ENCODE peak calls at places on chromosomes 12 and 14, in six cellular contexts. One of them, this sample, is unnamed.

GRCh38 chr12:54214553-54215374 is 26.0 kb upstream of the SMUG1 start:
- DNase-seq in GM12878: peak; percentile 59
- DNase-seq in K562: peak; percentile 88
- DNase-seq in H1: peak; percentile 96
- DNase-seq in SK-N-SH: peak; percentile 92
- DNase-seq in HepG2: peak; percentile 85
- DNase-seq in this sample: peak; percentile 83

GRCh38 chr14:77598366-77599050 is 17.9 kb downstream of the SPTLC2 start:
- DNase-seq in H1: no peak
- DNase-seq in SK-N-SH: no peak
- DNase-seq in HepG2: no peak
- DNase-seq in GM12878: no peak
- DNase-seq in K562: no peak
- DNase-seq in this sample: no peak

GRCh38 chr12:57627504-57628279 is 5.3 kb downstream of the B4GALNT1 start:
- DNase-seq in HepG2: no peak
- DNase-seq in H1: peak; percentile 73
- DNase-seq in GM12878: no peak
- DNase-seq in K562: no peak
- DNase-seq in SK-N-SH: peak; percentile 27
- DNase-seq in this sample: peak; percentile 26

GRCh38 chr14:50531595-50532501 is 521 bp downstream of the MAP4K5 start:
- DNase-seq in K562: peak; percentile 37
- DNase-seq in GM12878: no peak
- DNase-seq in SK-N-SH: peak; percentile 82
- DNase-seq in H1: peak; percentile 77
- DNase-seq in HepG2: no peak
- DNase-seq in this sample: peak; percentile 32

GRCh38 chr12:25415004-25415403 is 138.1 kb downstream of the LMNTD1 start:
- DNase-seq in SK-N-SH: peak; percentile 45
- DNase-seq in K562: no peak
- DNase-seq in GM12878: no peak
- DNase-seq in H1: no peak
- DNase-seq in HepG2: no peak
- DNase-seq in this sample: no peak

GRCh38 chr12:66647034-66647691 is 31.7 kb downstream of the GRIP1 start:
- DNase-seq in GM12878: no peak
- DNase-seq in SK-N-SH: no peak
- DNase-seq in K562: no peak
- DNase-seq in HepG2: no peak
- DNase-seq in H1: no peak
- DNase-seq in this sample: no peak

GRCh38 chr12:53235742-53236442 is 3.9 kb upstream of the RARG start:
- DNase-seq in HepG2: no peak
- DNase-seq in SK-N-SH: no peak
- DNase-seq in GM12878: no peak
- DNase-seq in K562: no peak
- DNase-seq in H1: peak; percentile 56
- DNase-seq in this sample: no peak

GRCh38 chr14:57266060-57266459 is 2.6 kb downstream of the EXOC5 start:
- DNase-seq in GM12878: no peak
- DNase-seq in HepG2: no peak
- DNase-seq in K562: no peak
- DNase-seq in H1: no peak
- DNase-seq in SK-N-SH: no peak
- DNase-seq in this sample: no peak

GRCh38 chr12:12428961-12429657 is 72.2 kb downstream of the BORCS5 start:
- DNase-seq in K562: no peak
- DNase-seq in GM12878: no peak
- DNase-seq in HepG2: no peak
- DNase-seq in SK-N-SH: no peak
- DNase-seq in H1: no peak
- DNase-seq in this sample: no peak

GRCh38 chr12:104457746-104458644 is 1.2 kb downstream of the CHST11 start:
- DNase-seq in HepG2: no peak
- DNase-seq in SK-N-SH: peak; percentile 79
- DNase-seq in K562: peak; percentile 62
- DNase-seq in GM12878: no peak
- DNase-seq in H1: peak; percentile 66
- DNase-seq in this sample: peak; percentile 47

GRCh38 chr12:130815028-130815741 is 23.9 kb downstream of the STX2 start:
- DNase-seq in GM12878: no peak
- DNase-seq in K562: no peak
- DNase-seq in H1: no peak
- DNase-seq in HepG2: no peak
- DNase-seq in SK-N-SH: no peak
- DNase-seq in this sample: no peak

GRCh38 chr12:93449277-93449676 is 7.5 kb upstream of the UBE2N start:
- DNase-seq in GM12878: no peak
- DNase-seq in HepG2: no peak
- DNase-seq in SK-N-SH: no peak
- DNase-seq in H1: no peak
- DNase-seq in K562: no peak
- DNase-seq in this sample: no peak

GRCh38 chr12:126582231-126582630 is 1517.0 kb downstream of the AACS start:
- DNase-seq in GM12878: no peak
- DNase-seq in H1: no peak
- DNase-seq in K562: no peak
- DNase-seq in SK-N-SH: no peak
- DNase-seq in HepG2: no peak
- DNase-seq in this sample: no peak

GRCh38 chr12:125124320-125124966 is 59.2 kb downstream of the AACS start:
- DNase-seq in HepG2: no peak
- DNase-seq in H1: no peak
- DNase-seq in SK-N-SH: no peak
- DNase-seq in K562: no peak
- DNase-seq in GM12878: no peak
- DNase-seq in this sample: no peak

GRCh38 chr12:105930612-105931011 is 208.1 kb downstream of the NUAK1 start:
- DNase-seq in SK-N-SH: no peak
- DNase-seq in H1: no peak
- DNase-seq in GM12878: no peak
- DNase-seq in HepG2: no peak
- DNase-seq in K562: no peak
- DNase-seq in this sample: no peak

GRCh38 chr12:64025174-64025958 is 180.9 kb downstream of the SRGAP1 start:
- DNase-seq in SK-N-SH: no peak
- DNase-seq in K562: no peak
- DNase-seq in GM12878: no peak
- DNase-seq in H1: no peak
- DNase-seq in HepG2: no peak
- DNase-seq in this sample: no peak

GRCh38 chr12:99271071-99271470 is 376.5 kb upstream of the GARIN6 start:
- DNase-seq in GM12878: no peak
- DNase-seq in HepG2: no peak
- DNase-seq in K562: no peak
- DNase-seq in SK-N-SH: no peak
- DNase-seq in H1: no peak
- DNase-seq in this sample: no peak

GRCh38 chr14:91261115-91261514 is 16.6 kb upstream of the GPR68 start:
- DNase-seq in H1: no peak
- DNase-seq in GM12878: no peak
- DNase-seq in SK-N-SH: no peak
- DNase-seq in HepG2: no peak
- DNase-seq in K562: no peak
- DNase-seq in this sample: no peak

GRCh38 chr12:105825141-105825540 is 313.6 kb downstream of the NUAK1 start:
- DNase-seq in SK-N-SH: no peak
- DNase-seq in K562: no peak
- DNase-seq in HepG2: no peak
- DNase-seq in GM12878: no peak
- DNase-seq in H1: no peak
- DNase-seq in this sample: no peak

GRCh38 chr12:41288188-41288811 is 100.2 kb downstream of the PDZRN4 start:
- DNase-seq in HepG2: no peak
- DNase-seq in H1: no peak
- DNase-seq in K562: no peak
- DNase-seq in GM12878: no peak
- DNase-seq in SK-N-SH: no peak
- DNase-seq in this sample: no peak

GRCh38 chr14:74255281-74255680 is 16.0 kb downstream of the VSX2 start:
- DNase-seq in SK-N-SH: no peak
- DNase-seq in H1: no peak
- DNase-seq in K562: no peak
- DNase-seq in HepG2: no peak
- DNase-seq in GM12878: no peak
- DNase-seq in this sample: no peak

GRCh38 chr12:71732357-71732712 is 22.3 kb upstream of the RAB21 start:
- DNase-seq in HepG2: no peak
- DNase-seq in K562: no peak
- DNase-seq in H1: no peak
- DNase-seq in SK-N-SH: no peak
- DNase-seq in GM12878: no peak
- DNase-seq in this sample: no peak
- TF ChIP-seq GABPA in HepG2: no peak
- TF ChIP-seq GABPA in K562: no peak
- TF ChIP-seq GABPA in H1: no peak
- TF ChIP-seq GABPA in SK-N-SH: no peak
- TF ChIP-seq GABPA in GM12878: no peak
- TF ChIP-seq GABPA in this sample: no peak

DNA sequence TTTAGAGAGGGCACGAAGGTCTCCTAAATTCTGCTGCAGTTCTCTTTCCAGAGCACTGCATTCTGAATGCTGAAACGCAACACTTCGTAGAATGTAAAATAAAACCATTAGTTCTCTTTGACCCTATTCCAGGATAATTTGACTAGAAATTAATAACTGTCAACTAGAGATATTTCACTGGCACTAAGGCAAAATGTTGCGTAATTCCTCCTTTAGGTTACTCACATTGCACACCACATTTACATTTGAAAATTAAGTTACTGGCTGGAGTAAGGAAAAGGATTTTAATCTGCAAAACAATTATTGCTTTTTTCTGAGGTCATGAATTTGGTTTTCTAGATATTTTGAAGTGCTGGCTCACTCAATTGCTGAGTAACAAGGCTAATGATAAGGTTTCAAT is 58.0 kb upstream of the TRHDE start:
- DNase-seq in HepG2: no peak
- DNase-seq in SK-N-SH: no peak
- DNase-seq in GM12878: no peak
- DNase-seq in K562: no peak
- DNase-seq in H1: no peak
- DNase-seq in this sample: no peak
- H3K4me3 ChIP-seq in HepG2: no peak overlapping the region
- H3K4me3 ChIP-seq in SK-N-SH: no peak overlapping the region
- H3K4me3 ChIP-seq in GM12878: no peak overlapping the region
- H3K4me3 ChIP-seq in K562: no peak overlapping the region
- H3K4me3 ChIP-seq in H1: no peak overlapping the region
- H3K4me3 ChIP-seq in this sample: no peak overlapping the region

DNA sequence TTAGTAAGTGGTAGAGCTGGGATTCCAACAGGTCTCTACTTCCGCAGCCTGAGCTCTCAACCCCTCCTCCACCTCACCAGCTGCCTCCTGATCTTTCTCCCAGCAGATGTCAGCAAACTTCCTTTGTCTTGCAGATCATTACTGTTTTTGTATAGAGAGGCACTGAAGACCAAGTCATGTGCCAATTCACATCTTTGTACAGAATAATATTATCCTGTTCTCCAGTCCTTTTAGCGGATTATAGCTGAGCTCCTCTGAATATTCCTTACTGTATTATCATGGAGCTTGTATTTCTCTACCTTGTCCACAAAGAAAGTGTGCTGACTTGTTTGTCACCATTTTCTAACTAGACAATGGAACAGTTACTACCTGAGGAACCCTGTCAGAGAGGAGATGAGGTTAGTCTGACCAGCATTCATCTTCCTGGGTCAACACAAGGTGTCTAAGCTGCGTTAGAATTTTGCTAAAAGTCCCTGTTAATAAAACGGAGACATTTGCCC is 142.3 kb upstream of the ARHGAP5 start:
- DNase-seq in GM12878: no peak
- DNase-seq in SK-N-SH: peak; percentile 33
- DNase-seq in HepG2: peak; percentile 90
- DNase-seq in K562: peak; percentile 34
- DNase-seq in H1: no peak
- DNase-seq in this sample: no peak
- TF ChIP-seq CTCF in GM12878: peak; percentile 37
- TF ChIP-seq CTCF in SK-N-SH: peak; percentile 59
- TF ChIP-seq CTCF in HepG2: peak; percentile 93
- TF ChIP-seq CTCF in K562: peak; percentile 47
- TF ChIP-seq CTCF in H1: no peak
- TF ChIP-seq CTCF in this sample: no peak

GRCh38 chr12:71011261-71011660 is 90.7 kb upstream of the PTPRR start:
- DNase-seq in H1: no peak
- DNase-seq in SK-N-SH: no peak
- DNase-seq in K562: no peak
- DNase-seq in HepG2: no peak
- DNase-seq in GM12878: no peak
- DNase-seq in this sample: no peak
- TF ChIP-seq GABPA in H1: no peak
- TF ChIP-seq GABPA in SK-N-SH: no peak
- TF ChIP-seq GABPA in K562: no peak
- TF ChIP-seq GABPA in HepG2: no peak
- TF ChIP-seq GABPA in GM12878: no peak
- TF ChIP-seq GABPA in this sample: no peak

GRCh38 chr12:122523846-122524718 is 2.7 kb downstream of the RSRC2 start:
- DNase-seq in SK-N-SH: no peak
- DNase-seq in H1: no peak
- DNase-seq in GM12878: no peak
- DNase-seq in HepG2: no peak
- DNase-seq in K562: no peak
- DNase-seq in this sample: no peak

GRCh38 chr12:122526683-122527477 is at the start of the genes KNTC1 and RSRC2:
- DNase-seq in HepG2: peak; percentile 99
- DNase-seq in H1: peak; percentile 93
- DNase-seq in SK-N-SH: peak; percentile 91
- DNase-seq in GM12878: peak; percentile 99
- DNase-seq in K562: peak; percentile 99
- DNase-seq in this sample: peak; percentile 100

GRCh38 chr12:122519418-122519817 is 7.3 kb downstream of the RSRC2 start:
- DNase-seq in HepG2: no peak
- DNase-seq in SK-N-SH: no peak
- DNase-seq in H1: no peak
- DNase-seq in GM12878: no peak
- DNase-seq in K562: no peak
- DNase-seq in this sample: no peak

GRCh38 chr12:122520676-122521075 is 6.1 kb downstream of the RSRC2 start:
- DNase-seq in HepG2: no peak
- DNase-seq in H1: no peak
- DNase-seq in GM12878: no peak
- DNase-seq in SK-N-SH: no peak
- DNase-seq in K562: no peak
- DNase-seq in this sample: no peak

GRCh38 chr12:122523280-122523679 is 3.5 kb downstream of the RSRC2 start:
- DNase-seq in GM12878: no peak
- DNase-seq in H1: no peak
- DNase-seq in HepG2: peak; percentile 65
- DNase-seq in SK-N-SH: no peak
- DNase-seq in K562: no peak
- DNase-seq in this sample: peak; percentile 68
- H3K4me3 ChIP-seq in GM12878: peak overlapping the region; percentile 69
- H3K4me3 ChIP-seq in H1: no peak overlapping the region
- H3K4me3 ChIP-seq in HepG2: peak overlapping the region; percentile 68
- H3K4me3 ChIP-seq in SK-N-SH: peak overlapping the region; percentile 27
- H3K4me3 ChIP-seq in K562: peak overlapping the region; percentile 62
- H3K4me3 ChIP-seq in this sample: peak overlapping the region; percentile 60